ENCODE peak calls at places on chromosomes 1 and 21, in five cellular contexts. I is progenitor cell of endocrine pancreas; O is activated CD8-positive, alpha-beta T cell treated with anti-CD3 and anti-CD28 coated beads for 36 hours; U is transverse colon; E is neural crest cell. P is an unnamed sample.

GRCh38 chr1:212037900-212038299 is 2.4 kb downstream of the DTL start:
- DNase-seq in I (no peak), O (no peak), U (no peak), E (no peak), P (no peak)

GRCh38 chr21:35036521-35037383 is 12.3 kb downstream of the RUNX1 start:
- DNase-seq in I (no peak), O (peak; percentile 66), U (no peak), E (no peak), P (no peak)

GRCh38 chr1:2968471-2968881 is 52.8 kb upstream of the ACTRT2 start:
- DNase-seq in I (no peak), O (no peak), U (no peak), E (no peak), P (no peak)

GRCh38 chr1:228265167-228265566 is 57.3 kb downstream of the OBSCN start:
- DNase-seq in I (no peak), O (no peak), U (no peak), E (no peak), P (no peak)

GRCh38 chr1:46747683-46748288 is 28.9 kb upstream of the EFCAB14 start:
- DNase-seq in I (no peak), O (peak; percentile 10), U (peak; percentile 31), E (peak; percentile 38), P (no peak)

GRCh38 chr1:198713081-198713480 is 74.2 kb downstream of the PTPRC start:
- DNase-seq in I (no peak), O (no peak), U (no peak), E (no peak), P (no peak)

GRCh38 chr1:160325252-160325651 is 17.8 kb downstream of the COPA start:
- DNase-seq in I (no peak), O (no peak), U (no peak), E (no peak), P (no peak)

GRCh38 chr1:58183286-58183685 is 363.2 kb downstream of the OMA1 start:
- DNase-seq in I (no peak), O (no peak), U (no peak), E (no peak), P (no peak)

GRCh38 chr1:59736744-59737143 is 78.0 kb upstream of the HOOK1 start:
- DNase-seq in I (no peak), O (no peak), U (no peak), E (no peak), P (no peak)

GRCh38 chr1:74467786-74468377 is 44.5 kb downstream of the LRRC53 start:
- DNase-seq in I (no peak), O (no peak), U (no peak), E (no peak), P (no peak)

GRCh38 chr1:232922475-232922874 is 27.9 kb upstream of the NTPCR start:
- DNase-seq in I (no peak), O (no peak), U (no peak), E (no peak), P (no peak)

GRCh38 chr1:119968068-119968492 is 71.8 kb upstream of the ADAM30 start:
- DNase-seq in I (peak; percentile 45), O (peak; percentile 90), U (peak; percentile 80), E (peak; percentile 37), P (no peak)

GRCh38 chr1:154414606-154415005 is 9.5 kb downstream of the IL6R start:
- DNase-seq in I (no peak), O (no peak), U (no peak), E (no peak), P (no peak)

GRCh38 chr1:83065952-83066727 is 932.8 kb downstream of the TTLL7 start:
- DNase-seq in I (no peak), O (no peak), U (no peak), E (no peak), P (no peak)

GRCh38 chr1:193070942-193071341 is 11.5 kb downstream of the RO60 start:
- DNase-seq in I (no peak), O (peak; percentile 20), U (no peak), E (no peak), P (no peak)

GRCh38 chr1:14476170-14476955 is 122.1 kb upstream of the KAZN start:
- DNase-seq in I (no peak), O (no peak), U (no peak), E (no peak), P (no peak)

GRCh38 chr1:115447672-115448071 is 109.6 kb upstream of the NGF start:
- DNase-seq in I (no peak), O (no peak), U (no peak), E (no peak), P (no peak)

GRCh38 chr1:181936768-181937581 is 124.5 kb downstream of the ZNF648 start:
- DNase-seq in I (peak; percentile 68), O (peak; percentile 74), U (peak; percentile 34), E (peak; percentile 62), P (peak; percentile 75)

GRCh38 chr1:230823835-230824485 is 44.4 kb downstream of the C1orf198 start:
- DNase-seq in I (no peak), O (no peak), U (no peak), E (no peak), P (peak; percentile 31)

GRCh38 chr1:231045318-231045717 is 5.3 kb upstream of the FAM89A start:
- DNase-seq in I (no peak), O (no peak), U (no peak), E (no peak), P (no peak)

GRCh38 chr1:80181418-80181817 is 1174.9 kb upstream of the ADGRL4 start:
- DNase-seq in I (no peak), O (no peak), U (no peak), E (no peak), P (no peak)

GRCh38 chr1:217088521-217089221 is 365.4 kb upstream of the ESRRG start:
- DNase-seq in I (no peak), O (no peak), U (no peak), E (no peak), P (no peak)

GRCh38 chr1:217090073-217090911 is 367.1 kb upstream of the ESRRG start:
- DNase-seq in I (no peak), O (no peak), U (no peak), E (no peak), P (no peak)

GRCh38 chr1:217091601-217092000 is 368.4 kb upstream of the ESRRG start:
- DNase-seq in I (no peak), O (no peak), U (no peak), E (no peak), P (no peak)

GRCh38 chr1:217087981-217088380 is 364.8 kb upstream of the ESRRG start:
- DNase-seq in I (no peak), O (no peak), U (no peak), E (no peak), P (no peak)

DNA sequence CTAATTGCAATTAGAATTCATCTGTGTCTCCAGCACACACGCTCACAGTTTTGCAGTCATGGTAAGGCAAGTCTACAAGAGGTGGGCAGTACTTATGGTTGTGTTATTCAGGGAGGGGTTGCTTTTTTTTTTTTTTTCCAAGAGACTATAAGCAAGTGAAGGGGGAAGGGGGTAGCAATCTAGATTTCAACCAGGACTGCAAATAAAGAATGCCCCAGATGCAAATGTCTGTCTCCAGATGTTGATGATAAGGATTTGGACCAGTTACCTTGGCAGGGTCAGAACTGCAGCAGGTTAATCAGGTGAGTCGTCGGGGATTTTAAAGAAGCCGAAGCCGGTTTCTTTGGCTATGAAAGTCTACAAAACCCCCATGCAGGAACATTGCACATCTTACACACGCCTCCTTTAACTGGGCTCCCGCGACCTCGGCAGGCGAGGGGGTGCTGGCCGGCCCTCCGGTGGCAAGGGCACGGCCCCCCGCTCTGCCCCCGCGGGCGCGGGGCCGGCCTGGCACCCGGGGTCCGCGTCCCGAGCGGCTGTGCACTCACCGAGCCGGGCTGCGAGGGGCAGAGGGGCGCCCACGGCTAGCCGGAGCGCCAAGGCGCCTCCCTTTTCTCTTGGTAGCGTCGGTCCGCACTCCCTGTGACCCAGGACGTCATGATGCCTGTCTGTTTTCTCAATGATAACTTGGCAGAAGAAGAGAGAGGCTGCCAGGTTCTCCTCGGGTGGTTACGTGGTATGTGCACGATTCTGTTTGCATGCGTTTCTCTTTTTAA is 366.2 kb upstream of the ESRRG start:
- DNase-seq in I (peak; percentile 11), O (no peak), U (peak; percentile 48), E (peak; percentile 20), P (no peak)
- TF ChIP-seq CTCF in I (no peak), O (no peak), U (no peak), E (no peak), P (no peak)

GRCh38 chr1:19640363-19641316 is 3.5 kb upstream of the NBL1 start:
- DNase-seq in I (no peak), O (no peak), U (peak; percentile 82), E (no peak), P (no peak)

GRCh38 chr1:19644761-19645543 is 841 bp downstream of the NBL1 start:
- DNase-seq in I (no peak), O (peak; percentile 81), U (peak; percentile 54), E (peak; percentile 35), P (no peak)

GRCh38 chr1:19643602-19644419 is at the start of gene NBL1:
- DNase-seq in I (no peak), O (peak; percentile 80), U (peak; percentile 84), E (no peak), P (no peak)

GRCh38 chr1:19644422-19644760 is 280 bp downstream of the NBL1 start:
- DNase-seq in I (no peak), O (no peak), U (no peak), E (no peak), P (no peak)

GRCh38 chr1:19643113-19643512 is 998 bp upstream of the NBL1 start:
- DNase-seq in I (no peak), O (peak; percentile 24), U (peak; percentile 87), E (no peak), P (no peak)
- TF ChIP-seq CTCF in I (no peak), O (no peak), U (peak; percentile 21), E (no peak), P (no peak)

GRCh38 chr1:38505950-38506349 is 353.6 kb downstream of the RRAGC start:
- DNase-seq in I (no peak), O (no peak), U (no peak), E (no peak), P (no peak)

GRCh38 chr1:38500891-38501290 is 358.7 kb downstream of the RRAGC start:
- DNase-seq in I (no peak), O (peak; percentile 15), U (no peak), E (no peak), P (peak; percentile 7)

GRCh38 chr1:38500352-38500751 is 359.2 kb downstream of the RRAGC start:
- DNase-seq in I (no peak), O (peak; percentile 13), U (no peak), E (no peak), P (peak; percentile 1)

GRCh38 chr1:38507563-38507962 is 352.0 kb downstream of the RRAGC start:
- DNase-seq in I (no peak), O (no peak), U (no peak), E (no peak), P (no peak)

GRCh38 chr1:38502772-38503171 is 356.8 kb downstream of the RRAGC start:
- DNase-seq in I (no peak), O (no peak), U (no peak), E (peak; percentile 37), P (no peak)
- TF ChIP-seq CTCF in I (peak; percentile 35), O (no peak), U (no peak), E (no peak), P (peak; percentile 67)

DNA sequence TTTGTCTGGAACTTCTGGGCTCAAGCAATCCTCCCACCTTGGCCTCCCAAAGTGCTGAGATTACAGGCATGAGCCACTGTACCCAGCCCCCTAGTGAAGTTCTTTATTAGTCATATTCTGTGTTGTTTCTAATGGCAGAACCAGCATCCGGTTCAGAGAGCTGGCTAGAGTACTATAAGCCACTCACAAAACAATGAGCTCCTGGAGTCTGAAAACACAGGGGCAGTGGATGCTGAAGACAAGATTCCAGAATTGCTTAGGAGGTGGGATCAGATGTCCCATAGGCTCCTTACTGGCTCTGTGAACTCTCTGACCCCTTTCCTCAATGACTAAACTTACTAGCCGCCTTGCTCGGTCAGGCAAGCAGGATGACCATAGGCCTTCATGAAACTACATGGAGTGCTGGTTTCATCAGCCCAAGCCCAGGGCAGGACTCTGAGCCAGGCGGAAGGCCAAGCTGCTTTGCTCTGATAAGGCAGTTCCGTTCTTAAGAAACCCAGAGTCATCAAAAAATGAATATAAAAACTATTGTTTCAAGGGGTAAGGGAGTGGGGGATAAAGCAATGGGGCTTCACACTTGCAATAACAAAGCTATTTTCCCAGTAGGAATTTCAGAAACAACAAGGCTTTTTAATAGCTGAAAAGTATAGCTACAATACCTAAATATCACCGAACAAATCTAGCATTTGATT is 8.1 kb downstream of the MTHFR start:
- DNase-seq in I (no peak), O (no peak), U (no peak), E (no peak), P (no peak)
- TF ChIP-seq CTCF in I (no peak), O (no peak), U (no peak), E (no peak), P (no peak)